ENCODE peak calls at places on chromosome 22, in four cellular contexts. E is K562, N is HL-60, Y is GM12878. M is an unnamed sample.

GRCh38 chr22:30697975-30698374 is 3.3 kb downstream of the OSBP2 start:
- DNase-seq in E (peak), N (no peak), Y (no peak), M (no peak)

GRCh38 chr22:44543781-44544181 is 45.7 kb upstream of the RTL6 start:
- DNase-seq in E (no peak), N (no peak), Y (no peak), M (no peak)

GRCh38 chr22:20645954-20646353 is 128.0 kb upstream of the SERPIND1 start:
- DNase-seq in E (no peak), N (no peak), Y (no peak), M (no peak)

GRCh38 chr22:23536821-23537345 is 43.2 kb downstream of the IGLL1 start:
- DNase-seq in E (no peak), N (no peak), Y (no peak), M (no peak)

GRCh38 chr22:34847072-34847471 is 218.9 kb upstream of the ISX start:
- DNase-seq in E (no peak), N (no peak), Y (peak), M (no peak)

GRCh38 chr22:20131856-20132685 is 467 bp downstream of the ZDHHC8 start:
- DNase-seq in E (peak), N (no peak), Y (no peak), M (no peak)

GRCh38 chr22:30841264-30841663 is 127.3 kb downstream of the MORC2 start:
- DNase-seq in E (no peak), N (no peak), Y (no peak), M (no peak)

GRCh38 chr22:39244496-39245129 is at the start of gene PDGFB:
- DNase-seq in E (peak), N (peak), Y (no peak), M (no peak)

GRCh38 chr22:45997077-45997774 is 20.3 kb upstream of the WNT7B start:
- DNase-seq in E (no peak), N (peak), Y (no peak), M (peak)

GRCh38 chr22:48178536-48178935 is 1416.1 kb downstream of the TBC1D22A start:
- DNase-seq in E (no peak), N (no peak), Y (no peak), M (no peak)

GRCh38 chr22:34390400-34390799 is 470.1 kb upstream of the LARGE1 start:
- DNase-seq in E (no peak), N (no peak), Y (no peak), M (no peak)

GRCh38 chr22:35393116-35394010 is 6.6 kb upstream of the MCM5 start:
- DNase-seq in E (no peak), N (no peak), Y (no peak), M (no peak)

GRCh38 chr22:21666786-21667185 is 974 bp downstream of the PPIL2 start:
- DNase-seq in E (peak), N (no peak), Y (no peak), M (no peak)

GRCh38 chr22:45987462-45987861 is 10.5 kb upstream of the WNT7B start:
- DNase-seq in E (no peak), N (no peak), Y (no peak), M (no peak)

GRCh38 chr22:43174941-43175531 is 11.9 kb downstream of the TTLL12 start:
- DNase-seq in E (no peak), N (no peak), Y (no peak), M (no peak)

GRCh38 chr22:43173976-43174720 is 12.8 kb downstream of the TTLL12 start:
- DNase-seq in E (no peak), N (no peak), Y (no peak), M (no peak)

GRCh38 chr22:43172191-43172590 is 14.7 kb downstream of the TTLL12 start:
- DNase-seq in E (no peak), N (no peak), Y (no peak), M (no peak)

GRCh38 chr22:43171607-43172006 is 15.3 kb downstream of the TTLL12 start:
- DNase-seq in E (no peak), N (no peak), Y (no peak), M (no peak)

DNA sequence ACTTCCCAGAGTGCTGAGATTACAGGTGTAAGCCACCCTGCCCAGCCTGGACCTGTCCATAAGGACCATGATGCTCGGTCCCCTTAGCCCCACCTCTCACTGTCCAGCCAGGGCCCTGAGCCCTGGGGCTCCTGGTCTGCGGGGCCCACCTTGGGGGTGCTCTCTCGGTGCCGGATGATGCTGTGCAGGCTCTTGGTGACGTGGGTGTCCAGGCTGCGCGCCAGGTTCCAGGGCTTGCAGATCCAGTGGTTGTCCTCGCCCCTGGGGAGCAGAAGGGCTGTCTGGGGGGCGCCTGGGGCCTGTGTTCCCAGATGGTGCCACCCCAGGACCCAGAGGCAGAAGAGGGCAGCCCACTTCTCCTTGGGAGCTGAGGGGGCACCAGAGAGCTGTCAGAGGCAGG is 13.4 kb downstream of the TTLL12 start:
- DNase-seq in E (no peak), N (no peak), Y (no peak), M (no peak)
- TF ChIP-seq SPI1 in E (no peak), N (no peak), Y (no peak), M (no peak)

DNA sequence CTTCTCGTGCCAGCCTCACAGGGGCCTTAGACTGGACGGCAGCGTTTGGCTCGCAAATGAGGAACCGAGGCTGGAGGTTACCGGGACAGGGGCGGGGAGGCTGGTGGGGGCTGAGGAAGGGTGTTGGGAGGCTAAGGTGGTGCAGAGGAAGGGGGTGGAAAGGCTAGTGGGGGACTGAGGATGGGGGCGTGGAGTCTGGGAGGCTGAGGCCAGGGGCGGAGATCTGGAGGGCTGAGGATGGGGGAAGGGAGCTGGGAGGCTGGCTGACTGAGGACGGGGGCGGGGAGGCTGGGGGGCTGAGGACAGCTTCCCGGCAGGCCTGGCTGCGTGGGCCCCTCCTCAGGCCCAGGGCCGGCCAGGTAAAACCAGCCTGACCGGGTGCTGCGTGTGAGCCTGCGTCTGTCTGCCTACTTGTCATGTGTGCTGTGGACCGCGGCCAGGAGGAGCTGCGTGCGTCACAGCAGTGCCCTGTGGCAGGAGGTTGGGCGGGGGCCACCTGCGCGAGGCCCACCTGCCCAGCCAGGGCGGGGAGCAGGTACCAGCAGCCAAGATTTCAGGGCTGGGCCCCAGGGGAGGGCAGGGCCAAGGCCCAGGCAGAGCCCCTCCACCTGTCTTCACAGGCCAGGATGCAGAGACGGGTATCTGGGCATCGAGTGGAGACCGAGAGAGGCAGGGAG is 9.4 kb upstream of the PIM3 start:
- DNase-seq in E (no peak), N (peak), Y (no peak), M (no peak)
- TF ChIP-seq SPI1 in E (no peak), N (peak), Y (no peak), M (no peak)

GRCh38 chr22:37203354-37204044 is 8.8 kb downstream of the SSTR3 start:
- DNase-seq in E (peak), N (no peak), Y (no peak), M (no peak)
- TF ChIP-seq SPI1 in E (no peak), N (no peak), Y (no peak), M (no peak)

GRCh38 chr22:28018461-28018927 is 99.4 kb upstream of the PITPNB start:
- DNase-seq in E (no peak), N (no peak), Y (no peak), M (no peak)

GRCh38 chr22:28019360-28019759 is 100.3 kb upstream of the PITPNB start:
- DNase-seq in E (no peak), N (no peak), Y (no peak), M (no peak)

GRCh38 chr22:28017558-28017820 is 98.4 kb upstream of the PITPNB start:
- DNase-seq in E (no peak), N (no peak), Y (no peak), M (no peak)

GRCh38 chr22:28016781-28017557 is 97.9 kb upstream of the PITPNB start:
- DNase-seq in E (no peak), N (no peak), Y (no peak), M (no peak)

DNA sequence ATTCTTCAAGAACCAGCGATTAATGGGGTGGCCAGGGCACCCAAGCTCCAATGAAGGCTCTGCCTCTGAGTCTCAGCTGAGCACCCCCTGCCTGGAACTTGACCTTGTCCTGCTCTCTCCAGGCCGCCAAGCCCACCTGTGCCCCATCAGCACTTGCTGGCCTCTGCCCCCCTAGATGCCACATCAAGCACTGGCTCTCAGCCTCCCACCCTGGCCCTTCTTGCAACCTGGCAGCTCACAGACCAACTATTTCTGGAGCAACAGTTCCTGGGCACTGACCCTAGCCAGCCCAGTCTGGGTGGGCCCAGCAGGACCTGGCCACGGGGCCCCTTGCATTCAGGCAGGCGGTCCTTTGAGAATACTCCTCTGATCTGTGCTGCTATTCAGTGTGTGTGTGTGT is 98.8 kb upstream of the PITPNB start:
- DNase-seq in E (no peak), N (no peak), Y (no peak), M (no peak)
- TF ChIP-seq SPI1 in E (no peak), N (no peak), Y (no peak), M (no peak)

GRCh38 chr22:18060646-18061620 is 16.9 kb upstream of the PEX26 start:
- DNase-seq in E (no peak), N (no peak), Y (no peak), M (no peak)
- TF ChIP-seq SPI1 in E (no peak), N (no peak), Y (no peak), M (no peak)

GRCh38 chr22:19120829-19121630 is 1.2 kb downstream of the DGCR2 start:
- DNase-seq in E (peak), N (no peak), Y (no peak), M (no peak)
- TF ChIP-seq SPI1 in E (no peak), N (no peak), Y (no peak), M (no peak)

DNA sequence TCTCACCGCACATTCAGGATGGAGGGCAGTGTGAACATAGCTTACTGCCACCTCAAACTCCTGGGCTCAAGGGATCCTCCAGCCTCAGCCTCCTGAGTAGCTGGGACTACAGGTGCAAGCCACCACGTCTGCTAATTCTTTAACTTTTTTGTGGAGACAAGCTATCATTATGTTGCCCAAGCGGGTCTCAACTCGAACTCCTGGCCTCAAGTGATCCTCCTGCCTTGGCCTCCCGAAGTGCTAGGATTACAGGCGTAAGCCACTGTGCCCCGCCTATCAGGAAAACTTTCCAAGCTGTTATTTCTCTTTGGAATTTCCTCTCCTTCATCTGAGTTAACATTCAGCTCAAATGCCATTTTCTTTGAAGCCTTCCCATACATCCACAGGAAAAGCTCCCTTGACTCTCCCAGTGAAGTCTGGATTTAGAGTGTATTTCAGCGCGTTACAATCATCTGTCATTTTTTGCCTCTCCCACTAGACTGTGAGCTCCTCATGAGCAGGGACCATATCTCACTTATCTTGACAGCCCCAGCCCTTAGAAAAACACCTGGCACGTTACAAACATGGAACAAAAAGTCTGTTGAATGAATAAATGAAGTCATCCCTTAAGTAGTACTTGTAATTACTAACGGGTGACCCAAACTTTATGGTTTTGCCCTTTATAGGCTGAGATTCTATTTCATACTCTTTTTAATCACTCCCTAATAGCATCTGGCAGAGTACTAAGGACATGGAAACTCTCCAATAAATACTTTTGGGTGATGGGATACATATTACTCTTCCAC is 2.2 kb downstream of the MRTFA start:
- DNase-seq in E (no peak), N (no peak), Y (no peak), M (no peak)
- TF ChIP-seq SPI1 in E (no peak), N (no peak), Y (no peak), M (no peak)

DNA sequence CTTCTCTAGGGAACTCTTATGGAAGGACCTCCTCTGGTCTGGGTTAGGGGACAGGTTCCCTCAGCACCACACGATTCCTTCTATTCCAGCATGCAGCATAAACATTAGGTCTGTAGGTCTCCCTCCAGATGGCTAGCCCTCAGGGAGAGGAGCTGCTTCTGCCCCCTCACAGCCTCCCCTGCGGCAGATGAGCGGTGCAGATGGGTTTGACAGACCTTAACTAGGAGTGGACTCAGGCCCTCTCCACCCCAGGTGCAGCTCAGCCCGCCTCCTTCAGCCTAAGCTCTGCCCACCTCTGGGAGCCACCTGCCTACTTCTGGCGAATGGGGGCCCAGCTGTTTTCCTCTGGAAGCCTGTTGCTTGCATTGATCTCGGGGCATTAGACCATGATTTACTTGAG is 55.7 kb upstream of the EIF3D start:
- DNase-seq in E (no peak), N (no peak), Y (no peak), M (no peak)
- TF ChIP-seq SPI1 in E (no peak), N (no peak), Y (no peak), M (no peak)

M was measured in GM12891.